ENCODE peak calls at places on chromosomes 1 and 21, in eight cellular contexts. K is GM12865; X is kidney tubule cell; Q is effector CD4-positive, alpha-beta T cell; D is IMR-90; W is stimulated activated CD8-positive, alpha-beta memory T cell treated with anti-CD3 and anti-CD28 coated beads, Interleukin-7, amount 100 ng/mL, for 24 hours; O is stimulated activated CD4-positive, alpha-beta T cell treated with anti-CD3 and anti-CD28 coated beads, Interleukin-4, amount 100 ng/mL, for 1 hour; F is uterus. A is an unnamed sample.

GRCh38 chr21:17646790-17647189 is 34.1 kb upstream of the BTG3 start:
- DNase-seq in O (no peak), W (no peak), K (no peak), D (no peak), F (no peak), Q (no peak), X (no peak), A (no peak)

GRCh38 chr1:71303617-71304041 is 222.8 kb upstream of the ZRANB2 start:
- DNase-seq in F (no peak), D (no peak), O (no peak), Q (no peak), X (no peak), K (no peak), W (no peak), A (no peak)

GRCh38 chr1:157153743-157154142 is 15.5 kb upstream of the ETV3 start:
- DNase-seq in W (no peak), X (no peak), K (no peak), D (no peak), O (no peak), Q (no peak), F (no peak), A (no peak)

GRCh38 chr1:3391711-3392110 is 62.8 kb upstream of the ARHGEF16 start:
- DNase-seq in D (no peak), K (no peak), W (no peak), F (no peak), O (no peak), X (no peak), Q (no peak), A (no peak)

GRCh38 chr1:17757426-17757825 is 2.3 kb downstream of the ACTL8 start:
- DNase-seq in F (no peak), D (no peak), W (no peak), K (no peak), Q (no peak), O (no peak), X (no peak), A (no peak)

GRCh38 chr1:233704125-233704881 is 90.4 kb downstream of the KCNK1 start:
- DNase-seq in F (no peak), W (no peak), O (no peak), K (peak; percentile 4), Q (no peak), X (peak; percentile 28), D (no peak), A (no peak)

GRCh38 chr1:116501041-116501869 is 69.6 kb downstream of the CD58 start:
- DNase-seq in K (no peak), O (no peak), D (no peak), F (no peak), Q (no peak), X (no peak), W (no peak), A (peak; percentile 36)

GRCh38 chr1:178341218-178341956 is 155.4 kb downstream of the CLEC20A start:
- DNase-seq in W (no peak), O (no peak), Q (no peak), X (peak; percentile 91), K (no peak), F (peak; percentile 19), D (peak; percentile 80), A (no peak)

GRCh38 chr1:19203440-19203839 is 6.6 kb downstream of the UBR4 start:
- DNase-seq in O (no peak), F (no peak), Q (no peak), D (peak; percentile 85), W (no peak), K (no peak), X (peak; percentile 73), A (no peak)

GRCh38 chr1:229318056-229318455 is 24.8 kb downstream of the CCSAP start:
- DNase-seq in X (peak; percentile 48), O (no peak), Q (no peak), F (no peak), D (peak; percentile 37), W (no peak), K (no peak), A (no peak)

GRCh38 chr1:10152709-10153284 is 57.6 kb upstream of the KIF1B start:
- DNase-seq in K (peak; percentile 32), O (peak; percentile 15), D (peak; percentile 48), X (peak; percentile 53), W (peak; percentile 4), Q (no peak), F (peak; percentile 49), A (peak; percentile 67)

GRCh38 chr1:120179420-120180348 is 3.4 kb upstream of the SEC22B start:
- DNase-seq in W (no peak), K (no peak), D (peak; percentile 90), Q (no peak), F (peak; percentile 41), O (no peak), X (peak; percentile 63), A (peak; percentile 57)

GRCh38 chr21:32423320-32423719 is 10.8 kb downstream of the EVA1C start:
- DNase-seq in W (no peak), Q (no peak), D (peak; percentile 94), K (no peak), O (no peak), F (no peak), X (peak; percentile 71), A (no peak)

GRCh38 chr1:163036661-163037060 is 32.5 kb upstream of the RGS4 start:
- DNase-seq in K (no peak), W (no peak), Q (no peak), O (no peak), X (peak; percentile 81), F (no peak), D (peak; percentile 29), A (no peak)

GRCh38 chr1:184463680-184464079 is 76.9 kb downstream of the C1orf21 start:
- DNase-seq in W (no peak), K (no peak), D (no peak), O (no peak), Q (no peak), X (no peak), F (no peak), A (no peak)

GRCh38 chr1:55211909-55212308 is 3.3 kb downstream of the USP24 start:
- DNase-seq in W (no peak), Q (no peak), O (no peak), D (no peak), F (no peak), K (peak; percentile 57), X (no peak), A (peak; percentile 73)

GRCh38 chr1:98940680-98941079 is 64.0 kb downstream of the PLPPR5 start:
- DNase-seq in X (peak; percentile 11), O (peak; percentile 5), F (no peak), W (no peak), K (no peak), Q (no peak), D (peak; percentile 81), A (peak; percentile 73)

GRCh38 chr1:240122639-240123604 is 31.2 kb downstream of the FMN2 start:
- DNase-seq in K (no peak), W (no peak), O (no peak), X (peak; percentile 26), D (no peak), F (no peak), Q (no peak), A (no peak)

GRCh38 chr1:200901796-200902444 is 7.2 kb downstream of the INAVA start:
- DNase-seq in O (no peak), F (no peak), Q (no peak), K (no peak), D (no peak), W (no peak), X (no peak), A (no peak)

GRCh38 chr1:110328700-110329099 is 10.5 kb upstream of the RBM15 start:
- DNase-seq in W (no peak), X (no peak), Q (no peak), K (no peak), F (no peak), D (no peak), O (no peak), A (no peak)

GRCh38 chr1:119467219-119467618 is 39.8 kb upstream of the HSD3B1 start:
- DNase-seq in D (no peak), K (no peak), Q (no peak), O (no peak), W (no peak), F (no peak), X (no peak), A (no peak)

GRCh38 chr1:244075247-244075722 is 24.2 kb downstream of the ZBTB18 start:
- DNase-seq in X (peak; percentile 50), W (no peak), Q (no peak), F (no peak), O (no peak), K (no peak), D (no peak), A (no peak)

GRCh38 chr1:74317663-74318062 is 82.5 kb downstream of the TNNI3K start:
- DNase-seq in D (no peak), W (no peak), F (no peak), X (no peak), O (no peak), Q (no peak), K (no peak), A (no peak)

GRCh38 chr1:53393325-53393792 is 65.5 kb upstream of the LRP8 start:
- DNase-seq in K (peak; percentile 66), Q (peak; percentile 65), X (peak; percentile 74), F (peak; percentile 79), D (peak; percentile 59), O (peak; percentile 74), W (peak; percentile 52), A (peak; percentile 74)

GRCh38 chr1:8625480-8625879 is 192.0 kb downstream of the RERE start:
- DNase-seq in W (no peak), F (no peak), Q (no peak), X (no peak), O (no peak), D (no peak), K (no peak), A (peak; percentile 23)

GRCh38 chr1:161166669-161167548 is 683 bp downstream of the PPOX start:
- DNase-seq in Q (no peak), X (peak; percentile 31), D (no peak), F (no peak), O (no peak), W (no peak), K (no peak), A (peak; percentile 84)

GRCh38 chr1:182676321-182676720 is 8.1 kb downstream of the RGS8 start:
- DNase-seq in D (no peak), O (no peak), K (no peak), F (no peak), Q (no peak), X (no peak), W (no peak), A (no peak)

GRCh38 chr1:19066248-19066873 is 109.9 kb upstream of the IFFO2 start:
- DNase-seq in X (peak; percentile 37), Q (no peak), D (peak; percentile 28), W (no peak), O (no peak), F (no peak), K (no peak), A (no peak)

GRCh38 chr1:188043536-188044245 is 1214.9 kb downstream of the PLA2G4A start:
- DNase-seq in D (no peak), F (no peak), X (peak; percentile 2), W (no peak), O (no peak), K (no peak), Q (no peak), A (no peak)

GRCh38 chr21:27480841-27481261 is 514.0 kb upstream of the ADAMTS5 start:
- DNase-seq in F (no peak), W (no peak), O (no peak), X (peak; percentile 62), D (peak; percentile 64), K (peak; percentile 0), Q (no peak), A (no peak)

GRCh38 chr1:17539526-17540254 is at the start of gene ARHGEF10L:
- DNase-seq in F (peak; percentile 44), Q (no peak), D (no peak), X (peak; percentile 41), K (no peak), W (no peak), O (no peak), A (no peak)

GRCh38 chr1:91440845-91441244 is 36.2 kb upstream of the HFM1 start:
- DNase-seq in W (no peak), Q (no peak), K (peak; percentile 15), F (no peak), X (no peak), O (no peak), D (no peak), A (peak; percentile 49)

GRCh38 chr1:244672961-244673695 is 20.2 kb downstream of the DESI2 start:
- DNase-seq in O (no peak), K (no peak), Q (no peak), D (peak; percentile 47), W (no peak), X (no peak), F (no peak), A (no peak)

GRCh38 chr1:28091043-28091781 is 2.8 kb upstream of the EYA3 start:
- DNase-seq in Q (peak; percentile 72), D (peak; percentile 72), X (peak; percentile 74), W (peak; percentile 59), O (peak; percentile 78), K (peak; percentile 84), F (peak; percentile 28), A (peak; percentile 85)

A was measured in OCI-M1.